ENCODE peak calls at places on chromosome 15, in eight cellular contexts. K, S, D, X, Y, J, T and Z are unnamed samples.

GRCh38 chr15:59243622-59244021 is 37.0 kb downstream of the LDHAL6B start:
- DNase-seq in J (no peak), K (no peak), S (no peak), D (no peak), T (no peak), X (no peak), Y (no peak), Z (no peak)

GRCh38 chr15:52428297-52428696 is 100.4 kb downstream of the MYO5A start:
- DNase-seq in T (no peak), X (no peak), S (no peak), J (no peak), K (no peak), D (no peak), Y (no peak), Z (no peak)

GRCh38 chr15:68634531-68634930 is 55.7 kb downstream of the CORO2B start:
- DNase-seq in T (no peak), J (no peak), K (no peak), Y (no peak), X (no peak), S (no peak), D (no peak), Z (no peak)

GRCh38 chr15:52343831-52344230 is 48.2 kb upstream of the MYO5C start:
- DNase-seq in Y (no peak), K (no peak), S (no peak), X (no peak), J (no peak), T (no peak), D (peak), Z (no peak)

GRCh38 chr15:66800584-66801235 is 98.7 kb downstream of the SMAD6 start:
- DNase-seq in Y (no peak), X (no peak), T (no peak), S (no peak), J (no peak), D (no peak), K (no peak), Z (no peak)

GRCh38 chr15:45386974-45387373 is 8.6 kb upstream of the GATM start:
- DNase-seq in Y (no peak), K (no peak), T (no peak), X (no peak), D (no peak), S (no peak), J (no peak), Z (no peak)

GRCh38 chr15:65355173-65355982 is 22.4 kb downstream of the IGDCC3 start:
- DNase-seq in X (peak), D (no peak), T (no peak), K (no peak), S (no peak), Y (no peak), J (peak), Z (no peak)

GRCh38 chr15:67253517-67254237 is 784 bp downstream of the AAGAB start:
- DNase-seq in K (no peak), D (peak), X (no peak), S (no peak), J (no peak), T (peak), Y (no peak), Z (no peak)

GRCh38 chr15:69414702-69415161 is 583 bp downstream of the KIF23 start:
- DNase-seq in Y (peak), S (peak), J (peak), D (peak), K (no peak), X (peak), T (peak), Z (peak)

GRCh38 chr15:27834684-27835083 is 264.4 kb downstream of the OCA2 start:
- DNase-seq in J (no peak), T (no peak), Y (no peak), K (no peak), D (no peak), X (no peak), S (no peak), Z (no peak)

GRCh38 chr15:44550734-44551133 is 13.8 kb downstream of the EIF3J start:
- DNase-seq in S (no peak), K (no peak), X (no peak), J (no peak), D (no peak), T (no peak), Y (no peak), Z (no peak)

GRCh38 chr15:52095597-52096262 is 16.8 kb downstream of the BCL2L10 start:
- DNase-seq in S (peak), Y (peak), D (peak), X (no peak), T (peak), K (no peak), J (no peak), Z (no peak)

GRCh38 chr15:54102704-54103103 is 124.5 kb downstream of the UNC13C start:
- DNase-seq in Y (no peak), X (no peak), D (no peak), T (no peak), S (no peak), K (no peak), J (no peak), Z (no peak)

GRCh38 chr15:71806452-71806931 is 3.9 kb upstream of the NR2E3 start:
- DNase-seq in D (peak), K (no peak), S (no peak), Y (no peak), X (no peak), T (no peak), J (no peak), Z (no peak)

GRCh38 chr15:67805008-67805681 is 20.2 kb upstream of the SKOR1 start:
- DNase-seq in Y (no peak), D (no peak), J (no peak), K (no peak), T (no peak), S (no peak), X (no peak), Z (no peak)

DNA sequence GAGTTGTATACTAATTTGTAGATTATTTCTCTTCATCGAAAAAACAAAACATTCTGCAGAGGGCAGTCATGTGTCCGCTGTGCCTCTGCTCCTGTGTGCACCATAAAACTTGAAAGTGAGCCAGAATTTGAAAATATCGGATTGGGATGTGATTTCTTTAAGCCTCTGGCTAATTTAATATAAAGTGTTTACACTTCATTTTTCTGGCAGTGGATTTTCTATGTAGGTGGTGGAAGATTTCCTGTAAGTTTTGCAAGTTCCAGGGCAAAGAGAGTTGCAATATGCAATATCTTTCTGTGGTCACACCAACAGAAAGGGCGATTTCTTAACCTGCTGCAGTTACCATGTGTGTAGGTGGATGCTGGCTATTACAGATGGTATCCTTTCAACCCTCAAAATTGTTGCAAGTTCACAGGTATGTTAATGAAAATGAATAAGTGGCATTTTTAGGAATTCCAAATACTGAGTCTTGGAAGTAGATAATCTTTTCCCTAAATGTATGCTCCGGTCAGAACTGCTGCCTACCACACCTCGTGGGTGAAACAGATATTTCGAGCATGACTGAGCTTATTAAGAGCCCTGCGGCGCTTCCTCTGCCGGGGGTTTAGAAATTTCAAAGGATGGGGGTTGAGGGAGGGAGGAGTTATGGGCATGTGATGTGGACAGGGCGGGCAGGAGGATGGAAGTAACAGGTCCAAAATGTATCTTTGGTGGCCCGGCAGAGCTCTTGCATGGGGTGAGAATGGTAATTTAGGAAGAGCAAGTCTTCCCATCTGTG is 134.0 kb downstream of the PGPEP1L start:
- DNase-seq in T (peak), S (no peak), D (peak), J (no peak), X (no peak), K (no peak), Y (no peak), Z (no peak)
- TF ChIP-seq CTCF in T (peak), S (no peak), D (no peak), J (no peak), X (no peak), K (no peak), Y (no peak), Z (no peak)

DNA sequence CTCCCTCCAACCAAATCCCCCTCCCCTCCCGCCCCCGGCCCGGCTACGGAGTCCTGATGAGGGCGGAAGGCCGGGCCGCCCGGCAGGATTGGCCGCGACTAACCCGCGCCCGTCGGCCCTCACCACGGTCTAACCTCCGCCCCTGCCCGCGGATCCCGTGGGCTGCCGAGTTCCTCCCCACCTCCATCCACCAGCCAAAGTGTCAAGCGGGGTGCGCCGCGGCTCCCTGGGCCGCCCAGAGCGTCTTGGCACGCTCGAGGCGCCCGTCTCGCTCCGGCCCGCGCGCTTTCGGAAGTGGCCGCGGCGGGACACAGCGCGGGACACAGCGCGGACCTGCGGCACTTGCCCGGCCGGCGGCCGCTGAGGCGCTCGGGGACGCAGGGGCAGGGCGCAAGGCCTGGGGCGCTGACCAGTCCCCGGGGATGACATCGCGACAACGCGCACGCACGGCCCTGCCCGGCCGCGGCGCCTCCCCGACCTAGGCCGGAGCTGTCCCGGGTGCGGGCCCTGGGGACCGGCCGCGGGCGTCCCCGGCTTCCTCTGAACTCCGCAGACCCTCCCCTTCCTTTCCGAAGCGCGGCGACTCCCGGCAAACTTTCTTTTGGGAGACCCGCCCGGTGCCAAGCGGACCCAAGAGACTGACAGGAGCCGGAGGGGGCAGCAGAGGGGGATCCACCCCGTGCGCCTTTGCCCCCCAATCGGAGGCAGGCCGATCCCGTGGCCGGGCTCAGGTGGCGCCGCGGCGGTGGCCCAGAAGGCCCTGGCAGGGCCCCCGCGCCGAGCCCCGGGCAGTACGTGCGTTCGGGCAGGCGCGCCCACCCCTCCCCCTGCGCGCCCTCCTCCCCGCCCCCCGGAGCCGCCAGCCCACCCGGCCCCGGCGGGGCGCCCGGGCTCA is 112.8 kb upstream of the ICE2 start:
- DNase-seq in D (no peak), Y (no peak), X (peak), S (no peak), T (peak), K (peak), J (peak), Z (peak)
- TF ChIP-seq CTCF in D (no peak), Y (no peak), X (no peak), S (no peak), T (no peak), K (no peak), J (no peak), Z (no peak)

GRCh38 chr15:64010719-64011118 is 35.6 kb downstream of the DAPK2 start:
- DNase-seq in Y (peak), D (peak), X (no peak), T (no peak), J (peak), S (no peak), K (no peak), Z (peak)
- TF ChIP-seq CTCF in Y (no peak), D (no peak), X (no peak), T (no peak), J (no peak), S (no peak), K (no peak), Z (peak)

GRCh38 chr15:74785716-74786032 is 3.8 kb downstream of the CSK start:
- DNase-seq in J (peak), D (no peak), S (no peak), K (no peak), X (no peak), Y (no peak), T (no peak), Z (peak)

GRCh38 chr15:74783072-74783807 is 1.4 kb downstream of the CSK start:
- DNase-seq in J (peak), T (no peak), X (no peak), D (no peak), S (no peak), Y (no peak), K (no peak), Z (no peak)

GRCh38 chr15:74783808-74784175 is 1.9 kb downstream of the CSK start:
- DNase-seq in Y (no peak), D (no peak), X (no peak), K (no peak), T (no peak), J (no peak), S (no peak), Z (no peak)

GRCh38 chr15:74784854-74785715 is 3.2 kb downstream of the CSK start:
- DNase-seq in Y (no peak), J (peak), D (no peak), K (no peak), T (no peak), X (no peak), S (no peak), Z (no peak)

GRCh38 chr15:74784426-74784825 is 2.5 kb downstream of the CSK start:
- DNase-seq in S (no peak), D (no peak), Y (no peak), J (peak), X (no peak), K (no peak), T (no peak), Z (no peak)
- TF ChIP-seq CTCF in S (no peak), D (no peak), Y (no peak), J (no peak), X (no peak), K (no peak), T (no peak), Z (no peak)

GRCh38 chr15:62618432-62618831 is 424.1 kb upstream of the TPM1 start:
- DNase-seq in Y (peak), T (no peak), D (peak), S (peak), X (no peak), K (no peak), J (no peak), Z (no peak)
- TF ChIP-seq CTCF in Y (peak), T (no peak), D (peak), S (peak), X (no peak), K (no peak), J (no peak), Z (no peak)

DNA sequence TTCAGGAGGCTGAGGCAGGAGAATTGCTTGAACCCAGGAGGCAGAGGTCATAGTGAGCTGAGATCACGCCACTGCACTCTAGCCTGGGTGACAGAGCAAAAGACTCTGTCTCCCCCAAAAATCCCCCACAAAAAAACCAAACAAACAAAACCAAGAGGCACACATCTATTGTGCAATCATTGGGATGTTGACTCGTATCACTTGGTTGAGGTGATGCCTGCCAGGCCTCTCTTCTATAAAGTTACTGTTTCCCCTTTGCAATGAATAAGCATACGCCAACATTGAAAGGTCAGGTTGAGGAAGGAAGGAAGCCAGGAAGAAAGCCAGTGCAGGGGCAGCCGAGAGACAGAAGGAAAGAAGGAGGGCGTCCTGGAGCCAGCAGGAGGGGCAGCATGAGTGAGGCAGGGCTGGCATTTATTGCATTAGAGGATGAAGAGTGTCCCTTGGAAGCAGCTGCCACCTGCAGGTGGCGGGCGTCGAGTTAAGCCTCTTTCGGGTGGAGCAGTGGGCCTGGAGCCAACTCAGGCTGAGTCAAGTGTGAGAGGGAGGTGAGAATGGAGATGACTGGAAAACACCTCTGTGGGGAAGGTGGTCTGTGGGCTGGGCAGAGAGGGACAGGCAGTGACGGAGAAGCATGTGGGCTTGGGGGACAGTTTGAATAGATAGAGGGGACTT is 8.3 kb upstream of the CSPG4 start:
- DNase-seq in D (peak), Y (no peak), K (peak), J (peak), S (no peak), T (peak), X (peak), Z (peak)
- TF ChIP-seq CTCF in D (peak), Y (no peak), K (peak), J (peak), S (no peak), T (peak), X (peak), Z (peak)

GRCh38 chr15:35522061-35522460 is 23.9 kb downstream of the DPH6 start:
- DNase-seq in Y (peak), T (no peak), K (no peak), X (no peak), D (no peak), J (no peak), S (no peak), Z (no peak)
- TF ChIP-seq CTCF in Y (peak), T (no peak), K (no peak), X (no peak), D (no peak), J (no peak), S (no peak), Z (no peak)

DNA sequence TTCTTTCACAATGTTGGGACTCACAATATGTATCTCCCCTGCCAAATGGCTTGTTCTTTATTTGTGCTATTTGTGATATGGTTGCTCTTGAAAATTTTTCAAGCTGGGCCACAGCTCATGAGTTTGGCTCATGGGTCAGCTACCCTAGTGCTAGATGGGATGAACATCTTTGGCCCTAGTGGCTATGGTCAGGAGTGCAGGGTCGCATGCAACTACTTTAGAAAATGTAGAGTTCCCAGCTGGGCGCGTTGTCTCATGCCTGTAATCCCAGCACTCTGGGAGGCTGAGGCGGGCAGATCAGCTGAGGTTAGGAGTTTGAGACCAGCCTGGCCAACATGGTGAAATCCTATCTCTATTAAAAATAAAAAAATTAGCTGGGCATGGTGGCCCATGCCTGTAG is 55.8 kb downstream of the POLR2M start:
- DNase-seq in J (no peak), D (no peak), S (no peak), Y (no peak), T (no peak), X (no peak), K (no peak), Z (no peak)
- TF ChIP-seq CTCF in J (no peak), D (peak), S (no peak), Y (no peak), T (no peak), X (peak), K (no peak), Z (no peak)

GRCh38 chr15:31255176-31255510 is 71.5 kb upstream of the KLF13 start:
- DNase-seq in Y (no peak), X (no peak), T (no peak), K (no peak), S (no peak), J (no peak), D (no peak), Z (no peak)

GRCh38 chr15:31256385-31257265 is 70.0 kb upstream of the KLF13 start:
- DNase-seq in S (no peak), T (no peak), Y (no peak), K (no peak), D (no peak), X (no peak), J (no peak), Z (no peak)

GRCh38 chr15:31252386-31252785 is 74.2 kb upstream of the KLF13 start:
- DNase-seq in S (no peak), Y (no peak), X (no peak), D (peak), K (no peak), J (no peak), T (no peak), Z (no peak)

GRCh38 chr15:31255732-31256384 is 70.8 kb upstream of the KLF13 start:
- DNase-seq in X (no peak), Y (no peak), T (no peak), J (no peak), S (no peak), D (no peak), K (peak), Z (peak)

DNA sequence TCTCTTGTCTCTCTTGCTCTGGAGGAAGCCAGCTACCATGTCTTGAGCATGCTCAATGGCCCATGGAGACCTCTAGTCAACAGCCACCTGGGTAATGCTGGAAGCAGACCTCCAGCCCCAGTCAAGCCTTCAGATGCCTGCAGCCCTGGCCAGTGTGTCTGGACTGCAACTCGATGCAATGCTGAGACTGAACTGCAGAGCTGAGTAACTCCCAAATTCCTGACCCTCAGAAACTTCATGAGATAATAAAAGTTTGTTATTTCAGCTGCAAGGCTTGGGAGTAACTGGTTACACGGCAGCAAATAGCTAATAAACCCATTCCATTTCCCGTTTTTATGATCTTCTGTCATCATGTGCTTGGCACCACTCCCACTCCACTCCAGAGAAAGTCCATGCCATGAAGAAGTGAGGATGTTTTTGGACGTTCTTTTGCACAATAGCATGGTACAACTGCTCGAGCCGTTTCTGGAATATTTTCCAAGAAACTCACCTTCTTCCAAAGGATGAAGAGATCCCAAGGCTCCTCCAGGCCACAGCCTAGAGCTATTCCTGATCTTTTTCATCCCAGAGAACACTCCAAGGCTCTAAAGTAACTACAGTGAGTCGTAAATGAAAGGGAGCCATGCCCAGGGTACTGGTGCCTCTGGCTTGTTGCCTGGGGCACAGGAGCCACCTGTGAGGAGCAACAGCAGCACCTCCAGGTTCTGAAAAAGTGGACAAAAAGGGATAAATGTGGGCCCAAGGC is 72.0 kb upstream of the KLF13 start:
- DNase-seq in X (no peak), J (no peak), T (no peak), S (peak), K (peak), Y (no peak), D (peak), Z (no peak)
- TF ChIP-seq CTCF in X (no peak), J (no peak), T (no peak), S (no peak), K (no peak), Y (no peak), D (no peak), Z (no peak)

GRCh38 chr15:37824717-37825382 is 109.6 kb upstream of the TMCO5A start:
- DNase-seq in D (peak), J (no peak), X (no peak), T (peak), S (peak), Y (peak), K (no peak), Z (peak)
- TF ChIP-seq CTCF in D (peak), J (no peak), X (no peak), T (no peak), S (peak), Y (no peak), K (no peak), Z (no peak)